ENCODE peak calls at places on chromosome 1, in nine cellular contexts. O is transverse colon, C is testis, B is AG10803, V is upper lobe of right lung, W is GM06990, T is adrenal gland, F is astrocyte of the cerebellum, Y is mucosa of descending colon. E is an unnamed sample.

GRCh38 chr1:90768098-90768497 is 51.0 kb upstream of the BARHL2 start:
- DNase-seq in C (no peak), V (no peak), F (no peak), B (no peak), W (no peak), O (no peak), T (no peak), Y (no peak), E (no peak)

GRCh38 chr1:154856049-154856448 is 14.0 kb downstream of the KCNN3 start:
- DNase-seq in Y (no peak), W (no peak), V (no peak), B (no peak), C (no peak), F (no peak), O (no peak), T (no peak), E (no peak)

GRCh38 chr1:184329255-184329953 is 57.4 kb upstream of the C1orf21 start:
- DNase-seq in F (no peak), B (no peak), T (no peak), W (no peak), V (no peak), O (peak), C (no peak), Y (no peak), E (no peak)

GRCh38 chr1:19204665-19205266 is 5.3 kb downstream of the UBR4 start:
- DNase-seq in V (no peak), O (no peak), Y (no peak), C (no peak), B (no peak), T (no peak), F (no peak), W (no peak), E (no peak)

GRCh38 chr1:109240158-109241152 is 8.9 kb upstream of the CELSR2 start:
- DNase-seq in T (peak), B (peak), W (no peak), F (no peak), Y (peak), V (peak), O (peak), C (peak), E (no peak)

GRCh38 chr1:203914292-203914691 is 52.9 kb downstream of the SNRPE start:
- DNase-seq in O (no peak), W (no peak), Y (no peak), B (no peak), C (no peak), V (no peak), T (no peak), F (no peak), E (no peak)

GRCh38 chr1:186763107-186763506 is 65.6 kb upstream of the PLA2G4A start:
- DNase-seq in T (no peak), F (peak), Y (no peak), B (no peak), C (no peak), O (no peak), W (no peak), V (no peak), E (no peak)

GRCh38 chr1:61606448-61607312 is 118.3 kb downstream of the TM2D1 start:
- DNase-seq in B (peak), F (no peak), V (no peak), W (no peak), O (peak), Y (peak), C (peak), T (no peak), E (no peak)

GRCh38 chr1:39380036-39380435 is 111.4 kb upstream of the BMP8A start:
- DNase-seq in Y (no peak), C (no peak), B (peak), F (no peak), O (no peak), V (no peak), W (no peak), T (no peak), E (no peak)

GRCh38 chr1:59565611-59566410 is 248.9 kb upstream of the HOOK1 start:
- DNase-seq in C (no peak), V (no peak), Y (peak), B (peak), O (peak), W (no peak), F (peak), T (no peak), E (peak)

GRCh38 chr1:59560807-59561450 is 253.8 kb upstream of the HOOK1 start:
- DNase-seq in W (no peak), C (no peak), V (no peak), Y (no peak), B (no peak), F (no peak), T (no peak), O (no peak), E (no peak)

GRCh38 chr1:59568158-59568935 is 246.4 kb upstream of the HOOK1 start:
- DNase-seq in W (no peak), F (no peak), B (peak), C (no peak), V (no peak), Y (no peak), O (no peak), T (no peak), E (no peak)

GRCh38 chr1:59561782-59562181 is 253.0 kb upstream of the HOOK1 start:
- DNase-seq in B (no peak), O (no peak), C (no peak), T (no peak), W (no peak), F (no peak), V (no peak), Y (no peak), E (no peak)

DNA sequence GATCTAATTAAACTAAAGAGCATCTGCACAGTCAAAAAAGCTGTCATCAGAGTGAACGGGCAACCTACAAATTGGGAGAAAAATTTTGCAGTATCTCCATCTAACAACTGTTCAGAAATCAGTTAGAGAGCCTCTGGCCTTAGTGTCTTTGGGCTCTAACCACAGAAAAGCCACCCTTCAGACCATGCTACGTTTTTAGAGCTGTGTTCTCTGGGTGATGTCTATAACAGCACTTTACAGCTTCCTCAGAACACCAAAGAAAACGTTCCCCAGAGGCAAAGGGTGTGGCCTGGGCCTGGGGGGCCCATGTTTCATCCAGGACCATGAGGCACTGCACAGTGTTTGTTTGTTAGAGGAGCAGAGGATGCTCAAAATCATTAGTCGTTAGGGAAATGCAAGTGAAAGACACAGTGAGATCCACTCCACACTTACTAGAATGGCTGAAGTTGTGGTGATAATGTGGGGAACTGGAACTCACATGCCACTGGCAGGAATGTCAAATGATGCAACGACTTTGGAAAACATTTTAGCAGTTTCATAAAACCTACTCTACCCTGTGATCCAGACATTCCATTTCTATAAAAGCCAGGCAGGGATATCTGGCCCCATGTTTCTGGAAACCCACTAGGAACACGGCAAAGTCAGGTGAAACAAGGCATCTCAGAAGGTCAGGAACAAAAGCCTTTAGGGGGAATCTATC is 250.4 kb upstream of the HOOK1 start:
- DNase-seq in B (peak), V (no peak), F (no peak), W (no peak), T (no peak), C (no peak), O (no peak), Y (no peak), E (no peak)
- H3K4me3 ChIP-seq in B (no peak), V (no peak), F (no peak), W (no peak), T (no peak), C (no peak), O (no peak), Y (no peak), E (no peak)

DNA sequence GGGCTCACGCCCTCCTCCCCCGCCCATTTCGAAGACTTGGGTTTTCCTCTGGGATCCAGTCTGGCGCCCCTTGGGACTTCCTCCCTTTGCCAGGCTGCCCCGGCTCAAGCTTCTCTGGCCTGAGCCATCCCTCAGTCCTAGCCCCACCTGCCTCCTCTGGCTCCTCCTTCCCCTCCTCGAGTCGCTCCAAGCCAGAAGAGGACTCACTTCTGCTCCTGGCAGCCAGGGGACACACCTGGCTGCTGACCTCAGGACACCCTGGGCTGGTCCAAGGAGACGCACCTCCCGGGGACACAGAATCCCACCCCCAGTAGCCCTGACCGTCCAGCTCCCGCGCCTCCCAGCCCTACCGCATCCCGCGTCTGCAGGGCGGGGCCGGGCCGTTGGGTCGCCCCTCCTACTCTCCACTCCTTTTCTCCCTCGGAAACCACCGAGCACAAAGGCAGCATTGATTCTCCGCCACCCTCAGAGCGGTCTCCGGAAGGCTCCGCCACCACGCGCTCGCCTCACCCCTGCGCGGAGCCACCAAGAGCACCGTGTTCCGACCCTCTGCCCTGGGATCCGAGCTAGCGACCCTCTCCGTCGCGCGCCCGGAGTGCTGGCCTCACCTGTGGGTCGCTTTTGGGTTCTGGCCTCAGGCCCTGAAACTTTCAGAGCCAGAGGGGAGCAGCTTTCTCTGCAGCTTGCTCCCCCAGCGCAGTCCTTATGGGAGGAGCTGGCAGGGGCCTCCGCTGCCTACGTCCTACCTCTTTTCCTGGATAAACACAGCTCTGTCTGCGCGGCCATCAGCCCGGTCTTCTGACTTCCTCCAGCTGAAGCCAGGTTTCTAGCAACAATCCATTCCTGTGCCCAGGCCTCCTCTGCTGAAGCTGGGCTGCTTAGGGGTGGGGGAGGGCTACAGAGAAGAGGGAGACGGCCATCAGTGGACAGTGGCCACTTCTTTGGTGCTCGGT is at the start of gene C2CD4D:
- DNase-seq in Y (peak), W (peak), C (peak), F (no peak), O (peak), T (no peak), V (peak), B (no peak), E (no peak)
- TF ChIP-seq CTCF in Y (no peak), W (no peak), C (no peak), F (no peak), O (peak), T (no peak), V (no peak), B (no peak), E (no peak)

GRCh38 chr1:26289158-26290059 is 9.5 kb downstream of the SH3BGRL3 start:
- DNase-seq in C (no peak), V (peak), O (peak), W (peak), T (no peak), F (no peak), Y (peak), B (no peak), E (no peak)

GRCh38 chr1:26290416-26291261 is 10.8 kb downstream of the SH3BGRL3 start:
- DNase-seq in T (no peak), W (no peak), V (no peak), Y (no peak), F (no peak), O (no peak), C (no peak), B (no peak), E (no peak)

GRCh38 chr1:26288311-26288941 is 8.5 kb downstream of the SH3BGRL3 start:
- DNase-seq in V (no peak), W (peak), F (no peak), B (no peak), Y (peak), T (no peak), C (no peak), O (peak), E (no peak)

GRCh38 chr1:26291433-26291832 is 11.5 kb downstream of the SH3BGRL3 start:
- DNase-seq in W (no peak), C (no peak), V (no peak), F (no peak), T (no peak), O (no peak), Y (no peak), B (no peak), E (no peak)

DNA sequence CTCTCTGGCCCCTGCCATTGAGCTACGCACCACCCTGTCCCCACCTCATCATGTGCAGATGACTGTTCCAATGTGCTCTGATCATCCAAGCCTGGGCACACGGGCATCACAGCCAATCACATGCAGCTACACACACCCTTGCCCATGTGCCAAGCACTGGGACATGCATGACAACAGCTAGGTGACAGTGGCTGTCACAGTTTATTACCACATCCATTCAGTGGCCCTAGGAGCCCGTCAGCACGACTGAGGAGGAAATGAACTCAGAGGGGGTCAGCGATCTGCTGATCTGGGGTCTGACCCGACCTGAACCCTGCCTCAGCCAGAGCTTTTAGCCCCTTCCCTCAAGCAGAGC is 10.2 kb downstream of the SH3BGRL3 start:
- DNase-seq in F (no peak), V (no peak), C (no peak), B (no peak), Y (no peak), O (peak), T (no peak), W (no peak), E (no peak)
- H3K4me3 ChIP-seq in F (no peak), V (no peak), C (no peak), B (no peak), Y (no peak), O (no peak), T (no peak), W (no peak), E (no peak)

DNA sequence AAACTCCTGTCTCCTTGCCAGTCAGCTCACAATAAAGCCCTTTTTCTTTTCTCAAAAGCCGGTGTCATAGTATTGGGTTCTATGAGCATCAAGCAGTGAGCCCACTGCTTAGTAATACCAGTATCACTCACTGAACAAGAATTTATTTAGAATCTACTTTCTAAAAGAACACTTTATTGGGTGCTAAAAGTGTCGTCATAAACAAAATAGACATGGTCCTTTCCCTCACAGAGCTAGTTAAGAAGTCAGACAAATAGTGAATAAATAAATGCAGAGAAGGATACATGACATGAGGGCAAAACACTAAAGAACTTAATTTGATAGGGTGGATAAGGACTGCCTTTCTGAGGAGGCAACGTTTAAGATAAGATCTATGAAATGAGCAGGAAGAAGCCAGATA is 32.2 kb downstream of the EVI5 start:
- DNase-seq in C (no peak), O (no peak), F (no peak), T (no peak), V (no peak), Y (no peak), W (no peak), B (no peak), E (no peak)
- TF ChIP-seq CTCF in C (no peak), O (no peak), F (no peak), T (no peak), V (no peak), Y (no peak), W (no peak), B (no peak), E (no peak)

DNA sequence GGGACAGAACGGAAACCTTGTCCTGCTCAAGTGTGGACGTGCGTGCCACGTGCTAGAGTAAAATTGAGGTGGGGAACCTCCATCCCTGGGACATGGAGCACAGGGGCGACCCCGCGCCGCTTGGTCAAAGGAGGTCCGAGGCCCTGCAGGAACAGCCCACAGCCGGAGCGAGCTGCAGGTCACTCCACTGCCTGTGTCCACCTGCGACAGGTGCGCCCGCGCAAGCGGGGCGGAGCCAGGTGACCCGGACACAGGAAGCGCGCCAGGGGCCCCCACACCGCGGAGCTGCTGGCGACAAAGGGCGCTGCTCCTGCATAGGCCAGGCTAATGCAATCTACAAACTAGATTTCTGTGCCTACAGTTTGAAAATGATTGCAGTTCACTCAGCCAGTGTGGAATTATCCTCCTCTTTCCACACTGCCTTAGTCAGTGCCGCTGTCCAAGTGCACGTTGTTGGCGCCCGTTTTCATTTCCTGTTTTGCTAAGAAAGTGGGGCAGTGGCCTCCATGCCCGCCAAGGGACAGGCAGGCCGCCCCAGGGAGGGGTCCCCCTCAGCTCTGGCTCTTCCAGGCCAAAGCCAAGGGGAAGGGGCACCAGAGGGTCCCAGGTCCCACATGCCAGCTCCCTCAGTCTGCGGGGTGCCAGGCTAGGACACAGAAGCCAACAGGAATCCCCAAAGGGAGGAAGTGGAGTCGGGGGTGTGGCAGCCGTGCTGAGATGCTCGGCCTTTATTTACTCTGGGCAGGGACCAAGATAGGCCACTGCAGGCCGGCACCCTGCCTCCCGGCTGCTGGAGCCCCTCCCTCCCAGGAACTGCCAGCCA is 4.3 kb upstream of the NADK start:
- DNase-seq in B (peak), W (no peak), T (no peak), O (peak), V (peak), F (no peak), Y (peak), C (peak), E (peak)
- H3K4me3 ChIP-seq in B (no peak), W (no peak), T (peak), O (peak), V (peak), F (no peak), Y (no peak), C (peak), E (no peak)

DNA sequence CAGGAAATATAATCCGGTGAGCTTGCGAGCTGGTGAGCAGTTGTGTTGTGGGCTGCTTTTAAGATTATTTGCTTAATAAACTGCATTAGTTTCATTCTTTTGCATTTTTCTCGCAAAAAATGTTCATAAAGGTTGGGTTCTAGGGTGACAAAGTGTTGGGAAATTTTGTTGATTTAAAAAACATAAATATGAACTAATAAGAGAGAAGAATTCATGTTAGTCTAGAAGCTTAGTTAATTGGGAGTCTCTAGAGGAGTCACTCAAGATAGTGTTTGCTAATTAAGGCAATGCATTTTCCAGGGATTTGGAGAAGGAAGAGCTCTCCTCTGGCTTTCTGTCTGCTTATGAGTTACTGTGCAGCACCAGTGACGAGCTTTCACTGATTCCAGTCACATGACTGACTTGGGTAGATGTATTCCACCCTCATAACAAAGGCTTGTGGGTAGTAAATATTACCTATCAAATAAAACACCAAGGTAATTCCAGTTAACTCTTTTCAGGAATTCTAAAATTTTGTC is 417.0 kb downstream of the PTBP2 start:
- DNase-seq in W (no peak), O (no peak), B (no peak), T (no peak), Y (no peak), C (no peak), V (no peak), F (no peak), E (no peak)
- TF ChIP-seq CTCF in W (no peak), O (no peak), B (no peak), T (no peak), Y (no peak), C (no peak), V (no peak), F (no peak), E (no peak)

GRCh38 chr1:92958203-92958970 is 2.9 kb downstream of the DIPK1A start:
- DNase-seq in V (no peak), W (no peak), O (no peak), T (no peak), Y (no peak), F (no peak), C (no peak), B (no peak), E (no peak)

GRCh38 chr1:92953491-92953890 is 7.8 kb downstream of the DIPK1A start:
- DNase-seq in F (no peak), O (no peak), C (no peak), V (no peak), Y (no peak), W (no peak), B (no peak), T (no peak), E (no peak)

GRCh38 chr1:92952714-92953113 is 8.5 kb downstream of the DIPK1A start:
- DNase-seq in Y (no peak), F (no peak), B (no peak), C (no peak), O (no peak), W (no peak), V (no peak), T (no peak), E (no peak)

GRCh38 chr1:92957020-92957734 is 4.1 kb downstream of the DIPK1A start:
- DNase-seq in W (peak), O (no peak), T (no peak), B (no peak), F (no peak), Y (no peak), V (no peak), C (no peak), E (no peak)

GRCh38 chr1:92956254-92956653 is 5.0 kb downstream of the DIPK1A start:
- DNase-seq in C (no peak), O (no peak), F (no peak), B (no peak), Y (no peak), V (no peak), T (no peak), W (no peak), E (no peak)
- H3K4me3 ChIP-seq in C (no peak), O (no peak), F (no peak), B (no peak), Y (no peak), V (no peak), T (no peak), W (peak), E (no peak)